ENCODE peak calls at places on chromosomes 4 and X, in four cellular contexts. O, J, T and A are unnamed samples.
A peak's percentile ranks its signal among the peaks of the same experiment; 100 is the strongest.

GRCh38 chrX:114268643-114269042 is 315.2 kb upstream of the HTR2C start:
- DNase-seq in T (no peak), J (no peak), O (no peak), A (no peak)

GRCh38 chr4:162865102-162865501 is 301.6 kb downstream of the NAF1 start:
- DNase-seq in J (no peak), O (peak; percentile 4), T (no peak), A (no peak)

GRCh38 chr4:94338681-94339351 is 3.8 kb downstream of the HPGDS start:
- DNase-seq in O (no peak), J (no peak), T (no peak), A (no peak)

GRCh38 chrX:7941390-7942042 is 14.3 kb upstream of the PNPLA4 start:
- DNase-seq in T (no peak), O (peak; percentile 11), J (no peak), A (peak; percentile 3)

GRCh38 chr4:85807247-85807915 is 332.4 kb downstream of the ARHGAP24 start:
- DNase-seq in J (no peak), T (no peak), O (peak; percentile 29), A (no peak)

GRCh38 chrX:41087219-41087618 is 2.0 kb downstream of the USP9X start:
- DNase-seq in T (no peak), O (no peak), J (no peak), A (no peak)

GRCh38 chrX:103157511-103158316 is 57.2 kb upstream of the BEX4 start:
- DNase-seq in T (peak; percentile 35), J (peak; percentile 51), O (peak; percentile 23), A (peak; percentile 6)

GRCh38 chr4:145829629-145830395 is 108.8 kb downstream of the ZNF827 start:
- DNase-seq in T (no peak), O (no peak), J (no peak), A (no peak)

GRCh38 chr4:163493643-163494359 is 689 bp upstream of the TMA16 start:
- DNase-seq in T (peak; percentile 14), J (no peak), O (peak; percentile 16), A (no peak)

GRCh38 chr4:74654230-74654681 is 140.1 kb downstream of the BTC start:
- DNase-seq in T (no peak), O (peak; percentile 99), J (no peak), A (peak; percentile 97)

GRCh38 chr4:54098375-54098774 is 1.6 kb upstream of the GSX2 start:
- DNase-seq in J (no peak), T (no peak), O (no peak), A (no peak)

GRCh38 chr4:107034982-107035710 is 967 bp downstream of the DKK2 start:
- DNase-seq in J (no peak), O (no peak), T (no peak), A (no peak)

GRCh38 chr4:68373513-68373912 is 23.6 kb upstream of the YTHDC1 start:
- DNase-seq in O (no peak), T (no peak), J (peak; percentile 73), A (no peak)

GRCh38 chr4:185950891-185951290 is 118.1 kb upstream of the TLR3 start:
- DNase-seq in T (no peak), J (no peak), O (no peak), A (no peak)

GRCh38 chr4:59945277-59945676 is 1254.8 kb upstream of the ADGRL3 start:
- DNase-seq in T (no peak), J (no peak), O (no peak), A (no peak)

GRCh38 chrX:136689441-136689840 is 41.5 kb downstream of the CD40LG start:
- DNase-seq in J (no peak), O (no peak), T (no peak), A (no peak)

GRCh38 chr4:99711657-99712056 is 54.0 kb upstream of the C4orf54 start:
- DNase-seq in J (no peak), O (no peak), T (no peak), A (no peak)

GRCh38 chrX:134761788-134762187 is 103.5 kb upstream of the PLAC1 start:
- DNase-seq in O (peak; percentile 27), J (no peak), T (no peak), A (peak; percentile 2)

GRCh38 chrX:49309401-49309981 is 6.0 kb downstream of the GAGE10 start:
- DNase-seq in O (no peak), J (no peak), T (no peak), A (no peak)

GRCh38 chr4:161403781-161404180 is 760.0 kb downstream of the FSTL5 start:
- DNase-seq in T (no peak), O (no peak), J (no peak), A (no peak)

GRCh38 chrX:9573282-9574106 is 108.6 kb downstream of the TBL1X start:
- DNase-seq in J (peak; percentile 46), O (no peak), T (no peak), A (no peak)

GRCh38 chr4:2288051-2288541 is 26.2 kb upstream of the MXD4 start:
- DNase-seq in T (no peak), J (no peak), O (no peak), A (no peak)

GRCh38 chr4:79050521-79050880 is 111.3 kb upstream of the PAQR3 start:
- DNase-seq in T (no peak), O (no peak), J (no peak), A (no peak)

GRCh38 chrX:19772306-19772705 is 115.1 kb downstream of the SH3KBP1 start:
- DNase-seq in J (no peak), O (no peak), T (no peak), A (no peak)

GRCh38 chrX:40150503-40150902 is 52.7 kb upstream of the BCOR start:
- DNase-seq in J (no peak), O (no peak), T (no peak), A (no peak)

GRCh38 chr4:8287606-8288280 is 18.2 kb downstream of the HTRA3 start:
- DNase-seq in J (no peak), O (no peak), T (no peak), A (no peak)

GRCh38 chr4:84366111-84366510 is 133.0 kb downstream of the NKX6-1 start:
- DNase-seq in O (no peak), J (no peak), T (no peak), A (no peak)

GRCh38 chr4:95142877-95143412 is 385.2 kb downstream of the BMPR1B start:
- DNase-seq in O (no peak), T (no peak), J (no peak), A (no peak)

GRCh38 chr4:83115656-83116285 is 1.2 kb upstream of the PLAC8 start:
- DNase-seq in J (no peak), T (no peak), O (no peak), A (no peak)

GRCh38 chr4:119832731-119833233 is 204.2 kb upstream of the PDE5A start:
- DNase-seq in T (no peak), J (no peak), O (no peak), A (no peak)

GRCh38 chrX:21004835-21005234 is 369.4 kb upstream of the CNKSR2 start:
- DNase-seq in J (no peak), O (peak; percentile 42), T (no peak), A (no peak)

GRCh38 chrX:37348237-37349130 is 680 bp upstream of the PRRG1 start:
- DNase-seq in T (no peak), O (no peak), J (no peak), A (no peak)

GRCh38 chr4:168398188-168398587 is 79.6 kb upstream of the DDX60 start:
- DNase-seq in T (no peak), O (no peak), J (no peak), A (no peak)

GRCh38 chrX:147376601-147377387 is 534.9 kb upstream of the FMR1 start:
- DNase-seq in O (no peak), J (no peak), T (no peak), A (no peak)

GRCh38 chr4:7348946-7349900 is 85.5 kb downstream of the PSAPL1 start:
- DNase-seq in O (no peak), J (no peak), T (no peak), A (no peak)

GRCh38 chr4:43126595-43126994 is 234.1 kb downstream of the GRXCR1 start:
- DNase-seq in O (no peak), J (no peak), T (no peak), A (no peak)

GRCh38 chr4:4861592-4862551 is 2.4 kb downstream of the MSX1 start:
- DNase-seq in J (no peak), T (no peak), O (no peak), A (no peak)

GRCh38 chr4:153418114-153418513 is 48.0 kb upstream of the TMEM131L start:
- DNase-seq in O (no peak), T (no peak), J (peak; percentile 24), A (no peak)
- TF ChIP-seq EP300 in O (no peak), T (no peak), J (no peak), A (no peak)

GRCh38 chrX:23945206-23945605 is 37.4 kb downstream of the CXorf58 start:
- DNase-seq in O (no peak), J (no peak), T (no peak), A (no peak)
- TF ChIP-seq PHF8 in O (no peak), J (no peak), T (no peak), A (no peak)

GRCh38 chrX:112638691-112639090 is 41.0 kb downstream of the LHFPL1 start:
- DNase-seq in T (no peak), J (no peak), O (no peak), A (no peak)

GRCh38 chrX:112641449-112641848 is 38.3 kb downstream of the LHFPL1 start:
- DNase-seq in J (no peak), O (no peak), T (no peak), A (no peak)

GRCh38 chrX:112631892-112632291 is 47.8 kb downstream of the LHFPL1 start:
- DNase-seq in J (no peak), T (no peak), O (no peak), A (no peak)

GRCh38 chrX:112636288-112636687 is 43.5 kb downstream of the LHFPL1 start:
- DNase-seq in J (no peak), O (no peak), T (no peak), A (no peak)

DNA sequence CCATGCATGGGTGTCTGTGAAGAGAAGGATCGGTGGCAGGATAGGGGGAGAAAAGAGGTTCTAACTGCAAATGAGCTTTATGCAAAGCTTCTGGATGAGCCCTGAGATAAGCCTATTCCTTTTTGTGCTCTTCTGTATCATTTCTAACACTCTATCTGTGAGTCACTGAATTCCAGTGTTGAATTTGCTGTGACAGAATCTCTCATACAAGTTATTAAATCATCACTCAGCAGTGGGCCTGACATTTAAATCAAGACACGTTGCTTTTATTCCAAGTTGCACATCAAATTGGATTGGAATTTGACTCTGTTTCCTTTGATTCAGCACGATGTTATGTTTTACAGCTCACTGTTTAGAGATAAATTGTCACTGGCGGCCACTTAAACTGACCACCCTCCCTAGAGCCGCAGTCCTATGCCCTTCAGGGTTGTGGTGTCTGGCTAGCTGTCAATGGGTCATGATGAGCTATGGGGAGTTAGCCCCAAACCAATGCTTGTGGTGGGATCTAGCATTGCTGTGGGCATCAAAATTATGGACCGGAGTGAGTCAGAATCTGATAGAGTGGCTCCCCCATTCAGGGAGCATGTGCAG is 42.7 kb downstream of the LHFPL1 start:
- DNase-seq in O (no peak), T (no peak), J (no peak), A (no peak)
- TF ChIP-seq EP300 in O (no peak), T (no peak), J (no peak), A (no peak)

GRCh38 chr4:40525811-40526598 is 103.7 kb downstream of the RBM47 start:
- DNase-seq in J (no peak), T (peak; percentile 63), O (peak; percentile 82), A (no peak)

GRCh38 chr4:40531636-40532023 is 98.0 kb downstream of the RBM47 start:
- DNase-seq in T (peak; percentile 13), J (no peak), O (no peak), A (no peak)

GRCh38 chr4:40526741-40527140 is 102.9 kb downstream of the RBM47 start:
- DNase-seq in J (no peak), T (no peak), O (no peak), A (no peak)

GRCh38 chr4:40536032-40536431 is 93.6 kb downstream of the RBM47 start:
- DNase-seq in O (no peak), J (no peak), T (no peak), A (no peak)

GRCh38 chr4:40530961-40531635 is 98.6 kb downstream of the RBM47 start:
- DNase-seq in J (no peak), T (peak; percentile 85), O (peak; percentile 60), A (no peak)
- TF ChIP-seq PHF8 in J (no peak), T (no peak), O (no peak), A (no peak)